ENCODE peak calls at places on chromosome 2, in six cellular contexts. K is neuronal stem cell, W is HCT116, Y is MM.1S, N is PC-3, Q is GM23338. X is an unnamed sample.
A peak's percentile ranks its signal among the peaks of the same experiment; 100 is the strongest.

GRCh38 chr2:144237845-144238637 is 281.9 kb downstream of the ZEB2 start:
- DNase-seq in K (no peak), W (no peak), Y (no peak), N (no peak), Q (no peak), X (no peak)

GRCh38 chr2:218829868-218830451 is 1.6 kb downstream of the PRKAG3 start:
- DNase-seq in K (no peak), W (no peak), Y (no peak), N (no peak), Q (peak; percentile 22), X (no peak)

GRCh38 chr2:225064362-225064761 is 22.1 kb upstream of the DOCK10 start:
- DNase-seq in K (no peak), W (no peak), Y (peak; percentile 69), N (no peak), Q (no peak), X (no peak)

GRCh38 chr2:86308356-86308755 is 29.1 kb downstream of the REEP1 start:
- DNase-seq in K (no peak), W (no peak), Y (no peak), N (no peak), Q (no peak), X (no peak)

GRCh38 chr2:124547700-124548099 is 522.6 kb downstream of the CNTNAP5 start:
- DNase-seq in K (no peak), W (no peak), Y (peak; percentile 45), N (no peak), Q (no peak), X (no peak)

GRCh38 chr2:15560404-15560987 is 638 bp downstream of the NBAS start:
- DNase-seq in K (no peak), W (no peak), Y (peak; percentile 8), N (peak; percentile 20), Q (peak; percentile 53), X (peak; percentile 24)

GRCh38 chr2:17814601-17815000 is 1.7 kb upstream of the MSGN1 start:
- DNase-seq in K (no peak), W (no peak), Y (no peak), N (no peak), Q (no peak), X (no peak)

GRCh38 chr2:14678754-14679153 is 46.2 kb downstream of the LRATD1 start:
- DNase-seq in K (no peak), W (no peak), Y (no peak), N (peak; percentile 25), Q (no peak), X (peak; percentile 10)

GRCh38 chr2:53505814-53506213 is 261.8 kb upstream of the CHAC2 start:
- DNase-seq in K (no peak), W (no peak), Y (no peak), N (peak; percentile 12), Q (no peak), X (peak; percentile 58)

GRCh38 chr2:200159366-200159720 is 147.2 kb upstream of the SPATS2L start:
- DNase-seq in K (no peak), W (no peak), Y (no peak), N (peak; percentile 11), Q (no peak), X (peak; percentile 19)

GRCh38 chr2:105380432-105381118 is 18.3 kb downstream of the FHL2 start:
- DNase-seq in K (no peak), W (no peak), Y (no peak), N (no peak), Q (no peak), X (no peak)

GRCh38 chr2:69248232-69248631 is 138.8 kb downstream of the GFPT1 start:
- DNase-seq in K (no peak), W (no peak), Y (no peak), N (no peak), Q (no peak), X (no peak)

GRCh38 chr2:191166111-191166755 is 15.4 kb upstream of the STAT4 start:
- DNase-seq in K (peak; percentile 15), W (no peak), Y (no peak), N (peak; percentile 89), Q (no peak), X (peak; percentile 64)

GRCh38 chr2:162197095-162197825 is 45.2 kb upstream of the GCG start:
- DNase-seq in K (no peak), W (no peak), Y (no peak), N (peak; percentile 77), Q (no peak), X (peak; percentile 79)

GRCh38 chr2:84631047-84631446 is 114.7 kb downstream of the DNAH6 start:
- DNase-seq in K (peak; percentile 14), W (peak; percentile 53), Y (peak; percentile 47), N (peak; percentile 63), Q (peak; percentile 62), X (peak; percentile 56)

GRCh38 chr2:73089270-73090030 is 17.9 kb upstream of the SFXN5 start:
- DNase-seq in K (no peak), W (peak; percentile 27), Y (no peak), N (peak; percentile 95), Q (no peak), X (peak; percentile 100)

GRCh38 chr2:47302308-47302707 is 100.6 kb upstream of the MSH2 start:
- DNase-seq in K (no peak), W (no peak), Y (no peak), N (no peak), Q (no peak), X (no peak)

GRCh38 chr2:15142069-15142689 is 419.0 kb downstream of the NBAS start:
- DNase-seq in K (no peak), W (no peak), Y (peak; percentile 96), N (peak; percentile 88), Q (no peak), X (no peak)

GRCh38 chr2:37802106-37802791 is 122.8 kb upstream of the RMDN2 start:
- DNase-seq in K (no peak), W (no peak), Y (no peak), N (peak; percentile 85), Q (no peak), X (peak; percentile 49)

GRCh38 chr2:38056216-38056615 is 19.7 kb downstream of the CYP1B1 start:
- DNase-seq in K (no peak), W (no peak), Y (no peak), N (no peak), Q (no peak), X (no peak)

DNA sequence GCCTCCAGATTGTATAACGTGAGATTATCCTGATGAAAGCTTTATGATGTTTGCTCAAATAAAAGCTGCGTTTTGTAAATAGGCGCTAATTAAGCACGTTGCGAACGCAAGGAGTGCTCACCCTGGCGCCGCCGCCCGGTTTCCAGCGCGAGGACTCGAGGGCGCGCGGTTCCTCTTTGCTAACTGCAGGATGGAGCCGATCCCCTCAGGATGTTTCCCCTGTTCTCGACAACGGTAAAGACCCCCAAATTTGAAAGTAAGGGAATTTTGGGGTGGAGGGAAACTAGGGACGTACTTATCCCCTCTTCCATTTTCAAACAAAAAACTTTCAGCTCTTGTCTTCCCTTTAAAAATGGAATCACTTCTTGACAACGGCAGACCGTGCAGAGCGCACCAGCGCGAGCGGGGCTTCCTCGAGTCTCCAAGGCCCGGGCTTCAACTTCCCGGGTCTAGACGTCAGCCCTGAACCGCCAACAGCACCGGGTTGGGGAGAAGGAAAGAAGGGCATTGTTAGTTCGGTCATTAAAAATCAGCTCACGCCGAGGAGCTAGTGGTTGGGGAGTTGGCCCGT is 1.1 kb upstream of the GBX2 start:
- DNase-seq in K (peak; percentile 32), W (no peak), Y (no peak), N (no peak), Q (peak; percentile 68), X (no peak)
- H3K4me3 ChIP-seq in K (no peak overlapping the region), W (peak overlapping the region; percentile 61), Y (no peak overlapping the region), N (peak overlapping the region; percentile 91), Q (peak overlapping the region; percentile 69), X (peak overlapping the region; percentile 11)

DNA sequence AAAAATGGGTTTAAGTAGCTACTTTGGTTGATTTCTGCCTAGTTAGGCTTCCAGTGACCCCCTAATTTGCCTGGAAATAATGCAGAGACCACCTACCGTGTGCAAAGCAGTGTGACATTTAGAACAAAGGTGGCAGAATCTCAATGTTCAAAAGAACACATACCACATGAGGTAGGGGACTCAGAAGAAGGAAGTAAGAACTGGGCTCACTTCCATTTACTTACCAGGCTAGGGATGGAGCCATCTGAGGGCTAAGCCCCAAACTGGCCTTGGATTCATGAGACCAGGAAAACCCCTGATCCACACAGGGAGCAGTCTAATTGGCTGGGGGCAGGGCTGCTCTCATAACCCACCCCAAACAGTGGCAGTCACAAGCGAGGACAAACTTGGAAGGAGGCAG is 190.7 kb downstream of the NCKAP5 start:
- DNase-seq in K (peak; percentile 35), W (no peak), Y (no peak), N (no peak), Q (peak; percentile 42), X (no peak)
- H3K27ac ChIP-seq in K (peak overlapping the region; percentile 30), W (no peak overlapping the region), Y (no peak overlapping the region), N (no peak overlapping the region), Q (no peak overlapping the region), X (peak overlapping the region; percentile 59)

GRCh38 chr2:101125799-101126198 is 25.4 kb downstream of the TBC1D8 start:
- DNase-seq in K (no peak), W (no peak), Y (no peak), N (no peak), Q (no peak), X (no peak)
- H3K4me2 ChIP-seq in K (no peak overlapping the region), W (peak overlapping the region; percentile 72), Y (no peak overlapping the region), N (peak overlapping the region; percentile 74), Q (no peak overlapping the region), X (no peak overlapping the region)

DNA sequence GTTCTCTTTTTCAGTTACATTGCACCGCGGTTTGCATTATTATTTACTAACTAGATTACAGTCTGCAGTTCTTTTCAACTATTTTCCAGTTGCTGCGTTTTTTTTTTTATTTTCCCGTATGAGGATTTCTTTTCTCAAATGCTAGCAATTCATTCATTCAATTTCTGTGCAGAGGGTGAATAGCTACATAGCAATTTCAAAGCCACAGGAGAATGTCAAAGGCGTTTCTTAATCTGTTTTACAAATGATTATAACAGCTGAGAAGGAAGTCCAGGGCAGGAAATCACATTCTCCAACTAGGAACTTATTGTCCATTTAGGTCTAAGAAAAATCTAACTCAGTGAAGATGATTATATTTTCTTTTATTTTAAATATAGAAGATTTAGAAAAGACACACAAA is 367.6 kb upstream of the MMADHC start:
- DNase-seq in K (no peak), W (no peak), Y (no peak), N (no peak), Q (no peak), X (peak; percentile 4)
- H3K4me3 ChIP-seq in K (no peak overlapping the region), W (no peak overlapping the region), Y (no peak overlapping the region), N (no peak overlapping the region), Q (no peak overlapping the region), X (no peak overlapping the region)

DNA sequence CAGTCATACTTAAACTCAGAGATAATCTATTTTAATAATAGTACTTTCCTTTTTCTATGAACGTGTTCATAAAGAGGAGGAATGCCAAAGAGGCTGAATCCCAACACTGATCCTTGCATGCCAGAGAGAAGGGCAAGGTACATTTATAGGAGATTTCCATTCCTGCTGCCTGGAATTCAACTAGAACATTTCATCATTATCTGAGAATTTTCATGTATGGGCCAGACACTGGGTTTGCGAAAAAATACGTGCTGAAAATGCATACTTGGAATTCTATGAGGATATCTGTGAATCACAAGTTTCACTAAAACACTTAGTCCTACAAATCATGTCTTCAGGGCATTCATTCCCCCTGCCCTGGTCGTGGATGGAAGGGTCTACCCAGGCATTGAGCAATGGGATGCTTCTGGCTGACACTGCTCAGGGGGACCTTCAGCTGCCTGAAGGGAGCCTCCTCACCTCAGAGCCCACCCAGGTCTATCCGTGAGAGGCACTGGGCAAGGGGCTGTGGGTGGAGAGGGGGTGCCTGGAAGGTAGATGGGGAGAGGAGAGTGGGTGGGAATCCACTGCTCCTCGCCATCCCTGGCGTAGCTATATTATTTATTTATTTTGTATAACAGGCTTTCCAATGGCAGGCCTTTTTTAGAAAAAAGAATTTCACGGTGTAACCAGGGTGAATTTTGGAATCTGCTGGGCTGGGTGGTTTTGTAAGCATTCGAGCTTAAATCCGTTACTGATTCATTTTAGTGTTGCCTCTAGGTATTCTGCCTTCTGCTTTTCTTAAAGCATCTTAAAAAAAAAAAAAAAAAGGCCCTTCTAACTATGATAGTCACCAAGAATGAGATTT is 560.7 kb upstream of the ID2 start:
- DNase-seq in K (no peak), W (no peak), Y (no peak), N (no peak), Q (no peak), X (peak; percentile 63)
- H3K27ac ChIP-seq in K (no peak overlapping the region), W (no peak overlapping the region), Y (no peak overlapping the region), N (no peak overlapping the region), Q (no peak overlapping the region), X (no peak overlapping the region)

X was measured in astrocyte.